ENCODE peak calls at places on chromosome 19, in seven cellular contexts. V is body of pancreas, Z is colonic mucosa, C is WERI-Rb-1, K is right lobe of liver, P is A549, E is psoas muscle. R is an unnamed sample.

GRCh38 chr19:30689474-30689873 is 317.3 kb downstream of the ZNF536 start:
- DNase-seq in E (no peak), C (peak), V (no peak), P (no peak), K (no peak), Z (no peak), R (no peak)

GRCh38 chr19:18153555-18154134 is 682 bp downstream of the PIK3R2 start:
- DNase-seq in V (peak), P (no peak), E (peak), K (no peak), Z (no peak), C (no peak), R (no peak)

GRCh38 chr19:23699521-23699860 is 12.5 kb upstream of the ZNF675 start:
- DNase-seq in E (no peak), P (no peak), Z (no peak), K (no peak), C (no peak), V (no peak), R (no peak)

GRCh38 chr19:10132848-10133350 is 13.2 kb upstream of the EIF3G start:
- DNase-seq in P (no peak), K (no peak), V (no peak), Z (no peak), C (no peak), E (no peak), R (no peak)

GRCh38 chr19:47123406-47123805 is 7.2 kb upstream of the SAE1 start:
- DNase-seq in E (no peak), V (no peak), Z (no peak), C (no peak), K (no peak), P (no peak), R (no peak)

GRCh38 chr19:27922970-27923369 is 1290.0 kb downstream of the UQCRFS1 start:
- DNase-seq in Z (no peak), E (no peak), P (no peak), K (no peak), C (no peak), V (no peak), R (no peak)

GRCh38 chr19:55600336-55601028 is 394 bp downstream of the ZNF524 start:
- DNase-seq in P (no peak), K (no peak), E (no peak), C (peak), Z (no peak), V (no peak), R (no peak)

GRCh38 chr19:55044771-55045716 is 7.0 kb upstream of the GP6 start:
- DNase-seq in K (no peak), E (no peak), V (no peak), C (no peak), P (no peak), Z (no peak), R (no peak)

GRCh38 chr19:44401108-44401786 is at the start of gene ZNF285:
- DNase-seq in P (peak), K (peak), V (peak), E (peak), C (peak), Z (peak), R (peak)

GRCh38 chr19:53662209-53662608 is 30.4 kb downstream of the DPRX start:
- DNase-seq in Z (no peak), K (no peak), P (no peak), V (no peak), E (no peak), C (no peak), R (no peak)

GRCh38 chr19:53660584-53660983 is 28.8 kb downstream of the DPRX start:
- DNase-seq in C (no peak), V (no peak), K (no peak), Z (no peak), E (no peak), P (no peak), R (no peak)

GRCh38 chr19:53664152-53664551 is 32.4 kb downstream of the DPRX start:
- DNase-seq in V (no peak), K (no peak), P (no peak), Z (no peak), E (no peak), C (no peak), R (no peak)

GRCh38 chr19:53659292-53659691 is 27.5 kb downstream of the DPRX start:
- DNase-seq in C (peak), K (no peak), E (no peak), P (peak), V (no peak), Z (no peak), R (no peak)

GRCh38 chr19:53664760-53665159 is 33.0 kb downstream of the DPRX start:
- DNase-seq in Z (no peak), E (no peak), V (no peak), P (no peak), K (no peak), C (no peak), R (no peak)
- TF ChIP-seq CTCF in Z (no peak), E (no peak), V (no peak), P (no peak), K (no peak), C (no peak), R (no peak)

GRCh38 chr19:45607071-45608029 is 5.3 kb upstream of the GPR4 start:
- DNase-seq in P (peak), E (peak), K (peak), C (peak), V (peak), Z (peak), R (peak)
- TF ChIP-seq CTCF in P (peak), E (peak), K (peak), C (peak), V (peak), Z (peak), R (peak)

GRCh38 chr19:13764101-13764807 is at the start of gene MRI1:
- DNase-seq in K (peak), C (peak), V (peak), Z (peak), E (peak), P (peak), R (peak)
- TF ChIP-seq CTCF in K (no peak), C (no peak), V (no peak), Z (no peak), E (no peak), P (no peak), R (no peak)

DNA sequence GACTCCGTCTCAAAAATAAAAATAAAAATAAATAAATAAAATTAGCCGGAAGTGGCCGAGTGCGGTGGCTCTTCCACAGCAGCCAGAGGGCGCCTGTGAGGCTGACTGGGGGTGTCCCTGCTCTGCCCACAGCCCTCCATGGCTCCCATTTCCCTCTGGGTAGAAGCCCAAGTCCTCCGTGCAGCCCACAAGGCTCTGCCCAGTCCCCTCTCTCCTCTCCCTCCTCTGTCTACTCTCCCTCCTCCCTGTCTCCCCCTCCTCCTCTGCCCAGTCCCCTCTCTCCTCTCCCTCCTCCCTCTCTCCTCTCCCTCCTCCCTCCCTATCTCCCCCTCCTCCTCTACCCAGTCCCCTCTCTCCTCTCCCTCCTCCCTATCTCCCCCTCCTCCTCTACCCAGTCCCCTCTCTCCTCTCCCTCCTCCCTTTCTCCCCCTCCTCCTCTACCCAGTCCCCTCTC is 20.4 kb downstream of the MISP start:
- DNase-seq in Z (no peak), P (peak), E (no peak), K (no peak), V (no peak), C (peak), R (peak)
- TF ChIP-seq CTCF in Z (peak), P (peak), E (peak), K (peak), V (peak), C (peak), R (no peak)

GRCh38 chr19:32343550-32344262 is 1.7 kb upstream of the ZNF507 start:
- DNase-seq in C (no peak), K (no peak), V (no peak), E (no peak), P (peak), Z (no peak), R (no peak)

GRCh38 chr19:32342695-32343094 is 2.7 kb upstream of the ZNF507 start:
- DNase-seq in C (no peak), P (no peak), Z (no peak), V (no peak), K (no peak), E (no peak), R (no peak)

GRCh38 chr19:32346901-32347300 is 1.5 kb downstream of the ZNF507 start:
- DNase-seq in V (no peak), C (no peak), P (no peak), K (no peak), E (no peak), Z (no peak), R (no peak)

GRCh38 chr19:32349724-32350475 is 4.5 kb downstream of the ZNF507 start:
- DNase-seq in P (no peak), E (no peak), K (no peak), C (no peak), V (no peak), Z (no peak), R (peak)

DNA sequence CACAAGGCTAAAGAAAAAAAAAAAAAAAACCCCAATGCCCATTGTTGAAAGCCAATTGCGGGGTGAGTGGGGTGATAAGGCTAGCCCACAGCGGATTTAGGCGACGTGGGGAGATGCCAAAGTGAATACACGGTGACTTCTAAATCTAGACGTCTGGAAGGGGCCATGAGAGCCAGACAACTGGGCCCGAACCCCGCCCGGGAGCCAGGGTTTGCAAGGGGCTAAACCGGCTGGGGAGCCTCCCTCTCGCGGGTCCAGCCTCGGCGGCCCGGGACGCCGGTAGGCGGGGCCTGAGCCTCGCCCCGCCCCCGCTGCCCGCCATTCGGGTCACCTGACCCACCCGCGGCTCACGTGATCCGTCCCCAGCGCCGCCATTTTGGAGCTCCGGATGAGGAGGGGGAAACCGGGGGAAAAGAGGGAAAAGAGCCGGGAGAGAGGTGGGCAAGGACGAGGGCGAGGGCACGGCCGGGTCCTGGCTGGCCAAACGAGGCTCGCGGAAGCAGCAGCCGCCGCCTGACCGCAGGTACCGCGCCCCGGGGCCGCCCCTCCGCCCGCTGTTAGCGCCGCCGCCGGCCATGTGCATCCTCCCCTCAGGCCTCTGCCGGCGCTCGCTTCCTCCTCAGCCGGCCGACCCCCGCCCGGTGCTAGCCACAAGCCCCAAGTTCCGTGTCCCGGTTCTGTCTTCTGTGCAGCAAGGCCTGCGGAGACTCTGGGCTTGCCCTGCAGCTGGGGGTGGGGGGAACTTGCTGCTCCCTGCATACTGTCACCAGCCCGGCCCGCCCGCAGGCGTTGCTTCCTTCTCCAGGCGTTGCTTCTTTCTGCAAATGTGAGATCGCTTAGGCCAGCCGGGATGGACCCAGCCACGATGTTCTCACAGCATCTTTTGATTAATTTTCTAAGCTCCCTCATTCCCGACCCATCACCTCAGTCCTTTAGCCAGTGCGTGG is at the start of gene ZNF507:
- DNase-seq in K (peak), Z (peak), C (peak), V (peak), E (peak), P (peak), R (peak)
- TF ChIP-seq CTCF in K (peak), Z (no peak), C (no peak), V (no peak), E (peak), P (no peak), R (no peak)

DNA sequence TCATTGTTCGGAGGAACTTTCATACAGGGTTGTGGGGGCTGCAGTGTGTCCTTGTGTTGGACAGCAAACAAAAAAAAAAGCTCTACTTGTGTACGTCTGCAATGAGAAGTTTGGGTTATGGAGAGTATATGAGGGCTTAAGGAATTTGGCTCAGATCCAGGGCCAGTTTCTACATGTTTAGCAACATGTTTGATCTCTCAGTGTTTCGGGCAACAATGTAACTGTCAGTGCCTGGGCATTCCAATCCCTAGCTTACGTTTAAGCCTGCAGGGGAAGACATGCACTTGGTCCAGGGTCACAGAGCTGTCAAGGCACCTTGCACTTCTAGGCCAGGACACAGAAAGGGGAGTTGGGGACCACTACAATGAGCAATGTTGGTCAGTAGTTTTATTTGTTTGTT is 13.9 kb downstream of the ZNF543 start:
- DNase-seq in K (no peak), E (no peak), P (no peak), V (no peak), Z (no peak), C (no peak), R (no peak)
- TF ChIP-seq CTCF in K (no peak), E (no peak), P (no peak), V (no peak), Z (no peak), C (no peak), R (no peak)